ENCODE peak calls at places on chromosomes 16 and 17, in ten cellular contexts. One of them, this sample, is unnamed.

GRCh38 chr17:58487589-58488427 is at the start of gene HSF5:
- DNase-seq in esophagus squamous epithelium: no peak
- DNase-seq in CD4-positive, alpha-beta T cell: peak
- DNase-seq in activated T-helper 9 cell treated with anti-CD3 and anti-CD28 coated beads, Interleukin-2, amount 50 U/mL, for 16 hours: peak
- DNase-seq in Calu3: no peak
- DNase-seq in left cardiac atrium: peak
- DNase-seq in SIG-M5: no peak
- DNase-seq in GM23338: peak
- DNase-seq in OCI-M1: no peak
- DNase-seq in RPMI8226: no peak
- DNase-seq in this sample: peak

GRCh38 chr17:71870546-71870862 is 250.3 kb upstream of the SOX9 start:
- DNase-seq in left cardiac atrium: no peak
- DNase-seq in CD4-positive, alpha-beta T cell: no peak
- DNase-seq in Calu3: no peak
- DNase-seq in GM23338: no peak
- DNase-seq in esophagus squamous epithelium: no peak
- DNase-seq in SIG-M5: no peak
- DNase-seq in RPMI8226: no peak
- DNase-seq in OCI-M1: no peak
- DNase-seq in activated T-helper 9 cell treated with anti-CD3 and anti-CD28 coated beads, Interleukin-2, amount 50 U/mL, for 16 hours: no peak
- DNase-seq in this sample: no peak

GRCh38 chr16:87366288-87366687 is 17.3 kb downstream of the FBXO31 start:
- DNase-seq in left cardiac atrium: no peak
- DNase-seq in SIG-M5: no peak
- DNase-seq in Calu3: no peak
- DNase-seq in RPMI8226: no peak
- DNase-seq in esophagus squamous epithelium: no peak
- DNase-seq in CD4-positive, alpha-beta T cell: no peak
- DNase-seq in activated T-helper 9 cell treated with anti-CD3 and anti-CD28 coated beads, Interleukin-2, amount 50 U/mL, for 16 hours: no peak
- DNase-seq in OCI-M1: no peak
- DNase-seq in GM23338: no peak
- DNase-seq in this sample: no peak

GRCh38 chr17:17877548-17878358 is 41.0 kb upstream of the SREBF1 start:
- DNase-seq in left cardiac atrium: peak
- DNase-seq in OCI-M1: no peak
- DNase-seq in CD4-positive, alpha-beta T cell: no peak
- DNase-seq in RPMI8226: no peak
- DNase-seq in activated T-helper 9 cell treated with anti-CD3 and anti-CD28 coated beads, Interleukin-2, amount 50 U/mL, for 16 hours: no peak
- DNase-seq in Calu3: no peak
- DNase-seq in GM23338: peak
- DNase-seq in esophagus squamous epithelium: peak
- DNase-seq in SIG-M5: no peak
- DNase-seq in this sample: no peak

GRCh38 chr17:64356304-64356686 is 34.4 kb downstream of the PECAM1 start:
- DNase-seq in GM23338: no peak
- DNase-seq in RPMI8226: no peak
- DNase-seq in Calu3: no peak
- DNase-seq in left cardiac atrium: no peak
- DNase-seq in esophagus squamous epithelium: no peak
- DNase-seq in activated T-helper 9 cell treated with anti-CD3 and anti-CD28 coated beads, Interleukin-2, amount 50 U/mL, for 16 hours: no peak
- DNase-seq in SIG-M5: no peak
- DNase-seq in OCI-M1: peak
- DNase-seq in CD4-positive, alpha-beta T cell: no peak
- DNase-seq in this sample: no peak

GRCh38 chr17:29914819-29915537 is 15.1 kb downstream of the SSH2 start:
- DNase-seq in left cardiac atrium: no peak
- DNase-seq in SIG-M5: no peak
- DNase-seq in esophagus squamous epithelium: no peak
- DNase-seq in CD4-positive, alpha-beta T cell: no peak
- DNase-seq in OCI-M1: no peak
- DNase-seq in Calu3: no peak
- DNase-seq in activated T-helper 9 cell treated with anti-CD3 and anti-CD28 coated beads, Interleukin-2, amount 50 U/mL, for 16 hours: no peak
- DNase-seq in RPMI8226: peak
- DNase-seq in GM23338: no peak
- DNase-seq in this sample: no peak

GRCh38 chr17:28076138-28076537 is 33.7 kb downstream of the NLK start:
- DNase-seq in RPMI8226: no peak
- DNase-seq in activated T-helper 9 cell treated with anti-CD3 and anti-CD28 coated beads, Interleukin-2, amount 50 U/mL, for 16 hours: no peak
- DNase-seq in OCI-M1: peak
- DNase-seq in Calu3: no peak
- DNase-seq in SIG-M5: no peak
- DNase-seq in GM23338: no peak
- DNase-seq in left cardiac atrium: no peak
- DNase-seq in CD4-positive, alpha-beta T cell: no peak
- DNase-seq in esophagus squamous epithelium: no peak
- DNase-seq in this sample: peak

GRCh38 chr17:6157716-6158115 is 87.5 kb downstream of the WSCD1 start:
- DNase-seq in Calu3: no peak
- DNase-seq in esophagus squamous epithelium: no peak
- DNase-seq in GM23338: no peak
- DNase-seq in OCI-M1: no peak
- DNase-seq in RPMI8226: no peak
- DNase-seq in activated T-helper 9 cell treated with anti-CD3 and anti-CD28 coated beads, Interleukin-2, amount 50 U/mL, for 16 hours: no peak
- DNase-seq in SIG-M5: no peak
- DNase-seq in CD4-positive, alpha-beta T cell: no peak
- DNase-seq in left cardiac atrium: no peak
- DNase-seq in this sample: no peak

GRCh38 chr16:71738820-71739219 is 14.3 kb upstream of the PHLPP2 start:
- DNase-seq in Calu3: no peak
- DNase-seq in esophagus squamous epithelium: no peak
- DNase-seq in OCI-M1: no peak
- DNase-seq in CD4-positive, alpha-beta T cell: no peak
- DNase-seq in RPMI8226: no peak
- DNase-seq in activated T-helper 9 cell treated with anti-CD3 and anti-CD28 coated beads, Interleukin-2, amount 50 U/mL, for 16 hours: no peak
- DNase-seq in SIG-M5: no peak
- DNase-seq in left cardiac atrium: no peak
- DNase-seq in GM23338: no peak
- DNase-seq in this sample: no peak

GRCh38 chr16:25823891-25824290 is 132.1 kb downstream of the HS3ST4 start:
- DNase-seq in CD4-positive, alpha-beta T cell: no peak
- DNase-seq in Calu3: no peak
- DNase-seq in activated T-helper 9 cell treated with anti-CD3 and anti-CD28 coated beads, Interleukin-2, amount 50 U/mL, for 16 hours: no peak
- DNase-seq in SIG-M5: no peak
- DNase-seq in RPMI8226: no peak
- DNase-seq in GM23338: no peak
- DNase-seq in OCI-M1: no peak
- DNase-seq in left cardiac atrium: no peak
- DNase-seq in esophagus squamous epithelium: no peak
- DNase-seq in this sample: no peak

GRCh38 chr17:48215583-48216139 is 108.1 kb downstream of the SNX11 start:
- DNase-seq in OCI-M1: peak
- DNase-seq in SIG-M5: no peak
- DNase-seq in left cardiac atrium: no peak
- DNase-seq in activated T-helper 9 cell treated with anti-CD3 and anti-CD28 coated beads, Interleukin-2, amount 50 U/mL, for 16 hours: no peak
- DNase-seq in GM23338: peak
- DNase-seq in RPMI8226: peak
- DNase-seq in esophagus squamous epithelium: no peak
- DNase-seq in Calu3: peak
- DNase-seq in CD4-positive, alpha-beta T cell: no peak
- DNase-seq in this sample: peak

GRCh38 chr16:6667393-6667792 is 665.3 kb upstream of the RBFOX1 start:
- DNase-seq in left cardiac atrium: no peak
- DNase-seq in RPMI8226: no peak
- DNase-seq in SIG-M5: no peak
- DNase-seq in activated T-helper 9 cell treated with anti-CD3 and anti-CD28 coated beads, Interleukin-2, amount 50 U/mL, for 16 hours: no peak
- DNase-seq in esophagus squamous epithelium: no peak
- DNase-seq in Calu3: no peak
- DNase-seq in OCI-M1: no peak
- DNase-seq in CD4-positive, alpha-beta T cell: no peak
- DNase-seq in GM23338: no peak
- DNase-seq in this sample: no peak

GRCh38 chr17:37743875-37744632 is 805 bp downstream of the HNF1B start:
- DNase-seq in SIG-M5: no peak
- DNase-seq in esophagus squamous epithelium: no peak
- DNase-seq in CD4-positive, alpha-beta T cell: no peak
- DNase-seq in GM23338: peak
- DNase-seq in OCI-M1: no peak
- DNase-seq in Calu3: peak
- DNase-seq in RPMI8226: no peak
- DNase-seq in left cardiac atrium: no peak
- DNase-seq in activated T-helper 9 cell treated with anti-CD3 and anti-CD28 coated beads, Interleukin-2, amount 50 U/mL, for 16 hours: no peak
- DNase-seq in this sample: peak

GRCh38 chr16:58264961-58265479 is 29.8 kb downstream of the PRSS54 start:
- DNase-seq in activated T-helper 9 cell treated with anti-CD3 and anti-CD28 coated beads, Interleukin-2, amount 50 U/mL, for 16 hours: no peak
- DNase-seq in OCI-M1: peak
- DNase-seq in Calu3: peak
- DNase-seq in esophagus squamous epithelium: no peak
- DNase-seq in SIG-M5: no peak
- DNase-seq in CD4-positive, alpha-beta T cell: no peak
- DNase-seq in left cardiac atrium: no peak
- DNase-seq in GM23338: no peak
- DNase-seq in RPMI8226: peak
- DNase-seq in this sample: peak

GRCh38 chr17:16419074-16419928 is 3.9 kb downstream of the TRPV2 start:
- DNase-seq in OCI-M1: peak
- DNase-seq in SIG-M5: no peak
- DNase-seq in Calu3: peak
- DNase-seq in activated T-helper 9 cell treated with anti-CD3 and anti-CD28 coated beads, Interleukin-2, amount 50 U/mL, for 16 hours: peak
- DNase-seq in GM23338: no peak
- DNase-seq in CD4-positive, alpha-beta T cell: no peak
- DNase-seq in esophagus squamous epithelium: no peak
- DNase-seq in left cardiac atrium: no peak
- DNase-seq in RPMI8226: no peak
- DNase-seq in this sample: peak

GRCh38 chr17:73956169-73956568 is 247.3 kb upstream of the RPL38 start:
- DNase-seq in Calu3: no peak
- DNase-seq in activated T-helper 9 cell treated with anti-CD3 and anti-CD28 coated beads, Interleukin-2, amount 50 U/mL, for 16 hours: no peak
- DNase-seq in left cardiac atrium: no peak
- DNase-seq in esophagus squamous epithelium: no peak
- DNase-seq in CD4-positive, alpha-beta T cell: no peak
- DNase-seq in RPMI8226: no peak
- DNase-seq in SIG-M5: no peak
- DNase-seq in OCI-M1: no peak
- DNase-seq in GM23338: no peak
- DNase-seq in this sample: no peak

GRCh38 chr16:65510850-65511249 is 389.0 kb upstream of the CDH11 start:
- DNase-seq in SIG-M5: no peak
- DNase-seq in RPMI8226: no peak
- DNase-seq in GM23338: no peak
- DNase-seq in left cardiac atrium: no peak
- DNase-seq in esophagus squamous epithelium: no peak
- DNase-seq in Calu3: no peak
- DNase-seq in CD4-positive, alpha-beta T cell: no peak
- DNase-seq in activated T-helper 9 cell treated with anti-CD3 and anti-CD28 coated beads, Interleukin-2, amount 50 U/mL, for 16 hours: no peak
- DNase-seq in OCI-M1: no peak
- DNase-seq in this sample: no peak

GRCh38 chr16:13441675-13442074 is 478.3 kb upstream of the ERCC4 start:
- DNase-seq in OCI-M1: no peak
- DNase-seq in activated T-helper 9 cell treated with anti-CD3 and anti-CD28 coated beads, Interleukin-2, amount 50 U/mL, for 16 hours: no peak
- DNase-seq in Calu3: no peak
- DNase-seq in RPMI8226: no peak
- DNase-seq in SIG-M5: no peak
- DNase-seq in GM23338: no peak
- DNase-seq in CD4-positive, alpha-beta T cell: no peak
- DNase-seq in left cardiac atrium: no peak
- DNase-seq in esophagus squamous epithelium: no peak
- DNase-seq in this sample: no peak

GRCh38 chr17:79196913-79197312 is 122.3 kb downstream of the ENGASE start:
- DNase-seq in SIG-M5: no peak
- DNase-seq in GM23338: no peak
- DNase-seq in esophagus squamous epithelium: no peak
- DNase-seq in OCI-M1: no peak
- DNase-seq in activated T-helper 9 cell treated with anti-CD3 and anti-CD28 coated beads, Interleukin-2, amount 50 U/mL, for 16 hours: no peak
- DNase-seq in CD4-positive, alpha-beta T cell: no peak
- DNase-seq in left cardiac atrium: no peak
- DNase-seq in Calu3: no peak
- DNase-seq in RPMI8226: no peak
- DNase-seq in this sample: no peak

GRCh38 chr17:50584116-50584515 is 23.6 kb downstream of the CACNA1G start:
- DNase-seq in SIG-M5: no peak
- DNase-seq in CD4-positive, alpha-beta T cell: no peak
- DNase-seq in GM23338: no peak
- DNase-seq in Calu3: no peak
- DNase-seq in OCI-M1: no peak
- DNase-seq in RPMI8226: no peak
- DNase-seq in left cardiac atrium: no peak
- DNase-seq in activated T-helper 9 cell treated with anti-CD3 and anti-CD28 coated beads, Interleukin-2, amount 50 U/mL, for 16 hours: no peak
- DNase-seq in esophagus squamous epithelium: no peak
- DNase-seq in this sample: no peak

GRCh38 chr16:86635181-86635580 is 56.8 kb downstream of the FOXL1 start:
- DNase-seq in RPMI8226: no peak
- DNase-seq in CD4-positive, alpha-beta T cell: no peak
- DNase-seq in GM23338: no peak
- DNase-seq in esophagus squamous epithelium: no peak
- DNase-seq in OCI-M1: no peak
- DNase-seq in activated T-helper 9 cell treated with anti-CD3 and anti-CD28 coated beads, Interleukin-2, amount 50 U/mL, for 16 hours: no peak
- DNase-seq in Calu3: no peak
- DNase-seq in SIG-M5: no peak
- DNase-seq in left cardiac atrium: peak
- DNase-seq in this sample: no peak

GRCh38 chr17:42354956-42355843 is 33.0 kb downstream of the STAT3 start:
- DNase-seq in esophagus squamous epithelium: no peak
- DNase-seq in RPMI8226: no peak
- DNase-seq in activated T-helper 9 cell treated with anti-CD3 and anti-CD28 coated beads, Interleukin-2, amount 50 U/mL, for 16 hours: no peak
- DNase-seq in SIG-M5: no peak
- DNase-seq in OCI-M1: no peak
- DNase-seq in GM23338: no peak
- DNase-seq in left cardiac atrium: no peak
- DNase-seq in Calu3: no peak
- DNase-seq in CD4-positive, alpha-beta T cell: no peak
- DNase-seq in this sample: no peak